ENCODE peak calls at places on chromosome 6, in six cellular contexts. M is breast epithelium; S is effector memory CD4-positive, alpha-beta T cell; E is psoas muscle; I is heart right ventricle; K is aorta. A is an unnamed sample.

GRCh38 chr6:98310408-98310807 is 524.0 kb upstream of the POU3F2 start:
- DNase-seq in M (no peak), S (no peak), E (no peak), I (no peak), K (no peak), A (no peak)

GRCh38 chr6:23656257-23656731 is 469.7 kb upstream of the NRSN1 start:
- DNase-seq in M (no peak), S (no peak), E (no peak), I (no peak), K (no peak), A (no peak)

GRCh38 chr6:149422581-149422980 is 22.5 kb downstream of the SUMO4 start:
- DNase-seq in M (no peak), S (no peak), E (no peak), I (no peak), K (no peak), A (no peak)

GRCh38 chr6:117829594-117830319 is 77.3 kb upstream of the SLC35F1 start:
- DNase-seq in M (no peak), S (no peak), E (no peak), I (no peak), K (no peak), A (no peak)

GRCh38 chr6:127945434-127946097 is 44.7 kb upstream of the THEMIS start:
- DNase-seq in M (no peak), S (no peak), E (no peak), I (no peak), K (no peak), A (no peak)

GRCh38 chr6:131177996-131178395 is 42.7 kb downstream of the AKAP7 start:
- DNase-seq in M (no peak), S (no peak), E (no peak), I (no peak), K (no peak), A (no peak)

GRCh38 chr6:110095101-110095500 is 84.4 kb downstream of the WASF1 start:
- DNase-seq in M (no peak), S (no peak), E (no peak), I (no peak), K (no peak), A (no peak)

GRCh38 chr6:16299861-16300260 is 61.5 kb downstream of the GMPR start:
- DNase-seq in M (no peak), S (no peak), E (no peak), I (no peak), K (no peak), A (no peak)

GRCh38 chr6:24193364-24193763 is 67.3 kb downstream of the NRSN1 start:
- DNase-seq in M (no peak), S (no peak), E (no peak), I (no peak), K (no peak), A (no peak)

GRCh38 chr6:148364056-148364844 is 21.6 kb downstream of the SASH1 start:
- DNase-seq in M (no peak), S (no peak), E (no peak), I (peak), K (no peak), A (no peak)

GRCh38 chr6:149250982-149251381 is 66.5 kb upstream of the TAB2 start:
- DNase-seq in M (no peak), S (no peak), E (no peak), I (no peak), K (no peak), A (no peak)

GRCh38 chr6:146912730-146913680 is 291.2 kb upstream of the STXBP5 start:
- DNase-seq in M (no peak), S (no peak), E (no peak), I (no peak), K (no peak), A (no peak)

GRCh38 chr6:88165087-88165876 is 865 bp downstream of the CNR1 start:
- DNase-seq in M (no peak), S (no peak), E (no peak), I (no peak), K (no peak), A (no peak)

DNA sequence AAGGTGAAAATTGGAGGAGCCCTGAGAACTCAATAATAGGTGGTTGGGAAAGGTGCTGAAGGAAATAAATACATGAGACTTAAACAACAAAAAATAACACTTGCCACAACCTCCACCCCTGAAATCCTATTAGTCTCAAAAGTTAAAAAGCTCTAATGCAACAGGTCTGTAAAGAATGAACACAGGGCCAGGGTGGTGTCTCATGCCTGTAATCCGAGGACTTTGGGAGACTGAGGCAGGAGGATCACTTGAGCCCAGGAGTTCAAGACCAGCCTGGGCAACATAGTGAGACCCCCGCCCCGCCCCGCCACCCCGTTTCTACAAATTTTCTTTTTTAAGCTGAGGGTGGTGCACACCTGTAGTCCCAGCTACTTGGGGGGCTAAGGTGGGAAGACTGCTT is 1.1 kb upstream of the ZKSCAN8 start:
- DNase-seq in M (no peak), S (no peak), E (no peak), I (no peak), K (no peak), A (no peak)
- H3K4me3 ChIP-seq in M (peak), S (no peak), E (no peak), I (no peak), K (no peak), A (peak)

GRCh38 chr6:125097186-125097585 is 56.4 kb upstream of the TPD52L1 start:
- DNase-seq in M (no peak), S (no peak), E (no peak), I (no peak), K (no peak), A (no peak)
- H3K27ac ChIP-seq in M (no peak), S (no peak), E (no peak), I (no peak), K (no peak), A (no peak)

GRCh38 chr6:36733300-36733699 is 35.7 kb downstream of the RAB44 start:
- DNase-seq in M (no peak), S (no peak), E (no peak), I (no peak), K (peak), A (no peak)

GRCh38 chr6:36731622-36732310 is 34.1 kb downstream of the RAB44 start:
- DNase-seq in M (no peak), S (no peak), E (no peak), I (no peak), K (peak), A (no peak)

GRCh38 chr6:36728289-36729168 is 30.9 kb downstream of the RAB44 start:
- DNase-seq in M (no peak), S (no peak), E (no peak), I (no peak), K (peak), A (peak)

GRCh38 chr6:36729169-36729549 is 31.5 kb downstream of the RAB44 start:
- DNase-seq in M (no peak), S (no peak), E (no peak), I (no peak), K (no peak), A (no peak)

GRCh38 chr6:36730424-36731380 is 33.1 kb downstream of the RAB44 start:
- DNase-seq in M (no peak), S (no peak), E (no peak), I (no peak), K (peak), A (peak)
- H3K4me3 ChIP-seq in M (no peak), S (no peak), E (no peak), I (no peak), K (no peak), A (no peak)

GRCh38 chr6:150857906-150858365 is 7.6 kb upstream of the MTHFD1L start:
- DNase-seq in M (no peak), S (no peak), E (no peak), I (no peak), K (no peak), A (no peak)
- H3K27ac ChIP-seq in M (peak), S (no peak), E (no peak), I (no peak), K (peak), A (peak)